ENCODE peak calls at places on chromosomes 6 and 20, in six cellular contexts. H is uterus, Z is ovary, A is HCT116, D is transverse colon, V is sigmoid colon. G is an unnamed sample.

GRCh38 chr20:63490416-63490815 is 8.5 kb downstream of the EEF1A2 start:
- DNase-seq in H (no peak), Z (no peak), A (no peak), D (no peak), V (no peak), G (no peak)

GRCh38 chr6:5990776-5991175 is 15.9 kb downstream of the NRN1 start:
- DNase-seq in H (no peak), Z (no peak), A (no peak), D (no peak), V (no peak), G (no peak)

GRCh38 chr6:18352001-18352400 is 35.1 kb upstream of the RNF144B start:
- DNase-seq in H (no peak), Z (no peak), A (no peak), D (no peak), V (no peak), G (no peak)

GRCh38 chr20:34302312-34302722 is 838 bp downstream of the AHCY start:
- DNase-seq in H (no peak), Z (no peak), A (no peak), D (no peak), V (no peak), G (no peak)

GRCh38 chr20:41587956-41588355 is 30.2 kb downstream of the CHD6 start:
- DNase-seq in H (no peak), Z (no peak), A (no peak), D (no peak), V (no peak), G (peak; percentile 22)

GRCh38 chr6:111215134-111215533 is 127.8 kb downstream of the SLC16A10 start:
- DNase-seq in H (no peak), Z (no peak), A (no peak), D (no peak), V (no peak), G (no peak)

GRCh38 chr20:45959126-45959525 is 12.9 kb downstream of the ZNF335 start:
- DNase-seq in H (no peak), Z (no peak), A (no peak), D (no peak), V (peak; percentile 57), G (peak; percentile 16)

GRCh38 chr6:129749749-129750120 is 39.8 kb upstream of the ARHGAP18 start:
- DNase-seq in H (no peak), Z (no peak), A (peak; percentile 82), D (no peak), V (no peak), G (no peak)

GRCh38 chr20:22619272-22619671 is 34.9 kb upstream of the FOXA2 start:
- DNase-seq in H (no peak), Z (no peak), A (no peak), D (no peak), V (no peak), G (no peak)

GRCh38 chr6:75563032-75563431 is 38.6 kb upstream of the SENP6 start:
- DNase-seq in H (no peak), Z (no peak), A (peak; percentile 48), D (no peak), V (no peak), G (no peak)

GRCh38 chr6:20153194-20153593 is 59.1 kb downstream of the MBOAT1 start:
- DNase-seq in H (no peak), Z (no peak), A (no peak), D (no peak), V (no peak), G (no peak)

GRCh38 chr20:57818418-57818817 is 108.6 kb upstream of the PMEPA1 start:
- DNase-seq in H (no peak), Z (no peak), A (no peak), D (no peak), V (peak; percentile 52), G (no peak)

GRCh38 chr6:47168176-47168575 is 126.0 kb upstream of the ADGRF1 start:
- DNase-seq in H (peak; percentile 66), Z (no peak), A (peak; percentile 84), D (peak; percentile 18), V (no peak), G (no peak)

GRCh38 chr6:124870611-124871201 is 91.5 kb upstream of the RNF217 start:
- DNase-seq in H (no peak), Z (no peak), A (peak; percentile 21), D (no peak), V (no peak), G (no peak)

GRCh38 chr20:63873477-63873971 is 8.5 kb downstream of the TPD52L2 start:
- DNase-seq in H (peak; percentile 51), Z (no peak), A (no peak), D (peak; percentile 36), V (peak; percentile 82), G (peak; percentile 64)

GRCh38 chr6:116876107-116876506 is 935 bp upstream of the RFX6 start:
- DNase-seq in H (no peak), Z (no peak), A (no peak), D (no peak), V (no peak), G (no peak)

GRCh38 chr6:119978274-119978889 is 628.8 kb upstream of the MAN1A1 start:
- DNase-seq in H (no peak), Z (no peak), A (no peak), D (no peak), V (no peak), G (peak; percentile 59)

GRCh38 chr20:33008336-33009213 is 1.1 kb downstream of the BPIFB2 start:
- DNase-seq in H (no peak), Z (no peak), A (no peak), D (no peak), V (no peak), G (no peak)

GRCh38 chr20:36312724-36313441 is 6.7 kb downstream of the DLGAP4 start:
- DNase-seq in H (no peak), Z (no peak), A (no peak), D (no peak), V (peak; percentile 37), G (peak; percentile 6)

GRCh38 chr6:17907467-17908229 is 79.8 kb downstream of the KIF13A start:
- DNase-seq in H (peak; percentile 80), Z (peak; percentile 22), A (peak; percentile 48), D (peak; percentile 61), V (peak; percentile 90), G (peak; percentile 89)

GRCh38 chr20:57282691-57283361 is 16.4 kb upstream of the BMP7 start:
- DNase-seq in H (no peak), Z (no peak), A (no peak), D (no peak), V (no peak), G (no peak)

GRCh38 chr6:17169291-17169690 is 67.4 kb downstream of the STMND1 start:
- DNase-seq in H (no peak), Z (no peak), A (no peak), D (no peak), V (no peak), G (no peak)

GRCh38 chr20:61178431-61179080 is 73.5 kb upstream of the CDH4 start:
- DNase-seq in H (no peak), Z (no peak), A (no peak), D (peak; percentile 9), V (no peak), G (no peak)

GRCh38 chr6:107532707-107533106 is 42.8 kb downstream of the SOBP start:
- DNase-seq in H (no peak), Z (no peak), A (no peak), D (no peak), V (peak; percentile 77), G (no peak)

GRCh38 chr6:40825085-40825484 is 213.9 kb downstream of the UNC5CL start:
- DNase-seq in H (no peak), Z (no peak), A (no peak), D (no peak), V (no peak), G (no peak)

GRCh38 chr6:34466242-34467185 is 638 bp downstream of the PACSIN1 start:
- DNase-seq in H (no peak), Z (no peak), A (no peak), D (no peak), V (no peak), G (no peak)

GRCh38 chr20:26208296-26209091 is 511.8 kb upstream of the ZNF337 start:
- DNase-seq in H (no peak), Z (no peak), A (no peak), D (no peak), V (peak; percentile 52), G (peak; percentile 10)

GRCh38 chr6:150640556-150641206 is 41.0 kb downstream of the PLEKHG1 start:
- DNase-seq in H (no peak), Z (no peak), A (no peak), D (no peak), V (no peak), G (no peak)
- H3K27ac ChIP-seq in H (peak overlapping the region; percentile 56), Z (peak overlapping the region; percentile 34), A (no peak overlapping the region), D (peak overlapping the region; percentile 71), V (no peak overlapping the region), G (no peak overlapping the region)

DNA sequence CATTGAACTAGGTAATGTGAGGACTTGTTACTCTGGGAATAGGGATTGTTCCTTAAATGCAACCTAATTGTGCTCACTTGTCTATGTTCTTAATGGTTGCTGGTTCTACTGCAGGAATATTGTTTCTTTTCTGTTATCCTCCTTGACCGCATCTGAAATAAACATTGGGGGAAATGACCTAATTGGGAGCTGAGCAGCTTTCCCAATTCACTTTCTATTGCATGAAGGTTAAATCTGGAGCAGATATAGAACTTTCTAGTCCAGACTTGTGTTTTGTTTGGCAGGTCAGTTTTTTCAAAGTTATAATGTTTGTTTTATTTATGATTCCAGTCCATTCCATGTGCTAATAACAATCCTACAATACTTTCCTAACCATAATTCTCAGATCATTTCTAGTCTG is 981.0 kb upstream of the CITED2 start:
- DNase-seq in H (no peak), Z (no peak), A (no peak), D (no peak), V (no peak), G (no peak)
- TF ChIP-seq CTCF in H (no peak), Z (no peak), A (no peak), D (no peak), V (no peak), G (no peak)

DNA sequence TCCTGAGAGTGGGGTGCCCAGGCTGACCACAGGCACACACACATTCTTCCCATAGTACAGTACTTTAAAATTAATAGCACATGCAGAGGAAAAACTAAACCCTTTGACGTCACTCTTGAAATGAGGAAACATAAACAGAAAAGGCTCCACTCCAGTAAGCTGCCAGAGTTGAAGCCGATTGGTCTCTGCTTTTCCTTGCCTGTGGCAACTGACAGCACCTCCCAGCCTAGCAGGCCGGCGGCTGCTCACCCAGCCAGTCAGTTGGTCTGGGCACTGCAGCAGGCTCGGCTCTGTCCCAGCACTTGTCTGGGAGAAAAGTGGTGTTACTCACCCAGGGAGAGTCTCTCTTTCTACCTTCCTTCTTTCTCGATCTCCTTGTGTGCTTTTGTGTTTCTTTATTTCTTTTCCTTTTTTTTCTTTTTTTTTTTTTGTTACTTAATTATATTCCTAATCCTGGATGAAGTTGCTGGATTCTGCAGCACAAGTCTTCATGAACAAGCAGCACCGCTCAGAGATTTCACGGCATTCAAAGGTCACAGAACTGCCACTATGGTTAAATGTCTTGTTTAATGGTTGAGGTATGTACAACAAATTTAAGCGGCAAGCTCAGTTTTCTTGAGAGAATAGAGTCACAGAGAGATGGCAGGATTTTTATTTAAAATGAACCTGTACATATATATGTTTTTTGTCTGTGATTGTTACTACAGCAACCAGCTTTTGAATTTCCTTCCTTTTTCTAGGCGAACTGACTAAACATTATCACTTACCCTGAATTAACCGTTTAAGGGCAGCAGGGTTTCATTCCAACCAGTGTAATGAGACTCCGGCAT is at the start of gene PDE7B:
- DNase-seq in H (peak; percentile 83), Z (peak; percentile 72), A (no peak), D (peak; percentile 74), V (peak; percentile 90), G (peak; percentile 61)
- TF ChIP-seq POLR2A in H (peak; percentile 55), Z (peak; percentile 54), A (no peak), D (peak; percentile 88), V (peak; percentile 60), G (peak; percentile 89)

DNA sequence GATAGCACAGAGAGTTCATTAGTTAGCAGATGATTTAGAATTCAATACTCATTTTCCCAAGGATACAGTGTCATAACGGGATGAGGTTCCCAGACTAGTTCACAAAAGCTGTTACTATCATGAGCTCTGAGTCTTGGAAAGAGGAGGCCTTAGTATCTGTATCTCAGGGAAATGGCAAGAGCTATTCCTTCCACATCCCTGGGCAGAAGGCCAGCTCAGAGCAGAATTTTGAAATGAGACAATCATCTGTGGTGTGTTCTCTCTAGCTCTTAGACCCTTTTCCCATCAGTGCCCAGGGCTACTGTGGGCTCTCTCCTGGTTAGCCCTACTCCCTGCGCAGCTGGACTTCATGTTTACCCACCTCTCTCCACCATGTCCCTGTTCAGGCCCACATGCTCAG is 64.5 kb downstream of the JAG1 start:
- DNase-seq in H (peak; percentile 78), Z (peak; percentile 64), A (no peak), D (no peak), V (peak; percentile 90), G (no peak)
- H3K27ac ChIP-seq in H (peak overlapping the region; percentile 79), Z (peak overlapping the region; percentile 67), A (no peak overlapping the region), D (peak overlapping the region; percentile 36), V (peak overlapping the region; percentile 41), G (peak overlapping the region; percentile 70)

G was measured in adrenal gland.